ENCODE peak calls at places on chromosomes 4 and X, in four cellular contexts. Z is GM12878, D is K562, R is HepG2. G is an unnamed sample.

GRCh38 chr4:73615613-73616012 is 4.6 kb downstream of the RASSF6 start:
- DNase-seq in Z (no peak), D (no peak), R (peak), G (peak)

GRCh38 chr4:8303485-8304281 is 34.1 kb downstream of the HTRA3 start:
- DNase-seq in D (peak), Z (no peak), R (peak), G (no peak)

GRCh38 chr4:101527186-101527585 is 179.9 kb upstream of the PPP3CA start:
- DNase-seq in D (no peak), R (no peak), Z (peak), G (no peak)

GRCh38 chrX:152907084-152907651 is 9.3 kb downstream of the ZNF185 start:
- DNase-seq in R (no peak), Z (no peak), D (peak), G (peak)

GRCh38 chr4:10811992-10812391 is 127.4 kb upstream of the CLNK start:
- DNase-seq in D (no peak), R (no peak), Z (no peak), G (no peak)

GRCh38 chr4:99679204-99679603 is 21.6 kb upstream of the C4orf54 start:
- DNase-seq in R (no peak), Z (no peak), D (no peak), G (no peak)

GRCh38 chrX:123976671-123977316 is 15.3 kb downstream of the STAG2 start:
- DNase-seq in Z (no peak), D (no peak), R (peak), G (no peak)

GRCh38 chr4:31360786-31361185 is 640.6 kb downstream of the PCDH7 start:
- DNase-seq in D (no peak), R (no peak), Z (no peak), G (no peak)

GRCh38 chrX:10142041-10142589 is 14.7 kb upstream of the CLCN4 start:
- DNase-seq in R (no peak), D (no peak), Z (no peak), G (no peak)

GRCh38 chrX:51917600-51917999 is 24.2 kb downstream of the MAGED1 start:
- DNase-seq in Z (no peak), D (no peak), R (no peak), G (no peak)

DNA sequence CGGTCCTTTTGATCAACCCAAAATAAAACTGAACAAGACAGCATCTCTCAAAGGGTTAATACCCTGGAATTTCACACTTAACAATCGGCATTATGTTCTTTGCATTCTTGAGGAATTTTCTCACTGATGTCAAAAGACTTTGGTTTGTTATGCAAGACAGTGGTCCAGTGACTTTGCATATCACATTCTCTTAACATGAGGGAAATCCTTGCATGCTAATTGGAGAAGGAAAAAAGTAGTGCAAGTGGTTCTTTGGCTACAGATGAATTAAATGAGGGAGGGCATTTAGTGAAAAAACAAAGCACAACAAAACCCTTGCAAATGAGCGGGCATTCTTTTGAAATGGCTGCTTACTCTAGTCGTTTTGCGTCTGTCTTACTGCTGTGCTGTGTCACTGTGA is 105.1 kb upstream of the LIMCH1 start:
- DNase-seq in R (no peak), D (no peak), Z (no peak), G (no peak)
- TF ChIP-seq TCF7 in R (no peak), D (no peak), Z (no peak), G (no peak)

GRCh38 chr4:78020677-78021076 is 36.4 kb upstream of the FRAS1 start:
- DNase-seq in R (peak), Z (no peak), D (no peak), G (no peak)
- TF ChIP-seq ESRRA in R (no peak), Z (no peak), D (no peak), G (no peak)

GRCh38 chr4:6939761-6940743 is 30.4 kb downstream of the TBC1D14 start:
- DNase-seq in Z (no peak), D (peak), R (no peak), G (peak)

GRCh38 chr4:6938758-6939201 is 29.2 kb downstream of the TBC1D14 start:
- DNase-seq in R (no peak), D (no peak), Z (no peak), G (no peak)

GRCh38 chr4:6942238-6942800 is 32.7 kb downstream of the TBC1D14 start:
- DNase-seq in Z (peak), R (no peak), D (peak), G (no peak)

GRCh38 chr4:6941796-6942195 is 32.2 kb downstream of the TBC1D14 start:
- DNase-seq in Z (no peak), D (no peak), R (no peak), G (no peak)

DNA sequence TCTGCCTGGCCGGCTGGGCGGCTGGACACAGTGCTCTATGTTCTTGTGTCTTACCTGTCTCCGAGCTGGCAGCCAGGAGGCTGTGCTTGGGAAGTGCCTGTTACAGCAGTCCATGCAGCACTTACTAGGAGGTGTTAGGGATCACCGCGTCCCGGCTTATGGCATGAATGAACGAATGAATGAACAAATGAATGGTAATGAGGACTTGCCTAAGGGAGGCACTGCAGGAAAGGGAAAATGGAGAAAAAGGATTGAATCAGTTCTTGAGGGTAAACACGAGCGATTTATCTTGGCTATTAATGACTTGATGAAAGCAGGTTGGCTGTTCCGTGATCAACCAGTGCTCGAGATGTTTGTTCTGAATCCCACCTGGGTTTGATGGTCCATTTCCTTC is 31.1 kb downstream of the TBC1D14 start:
- DNase-seq in D (no peak), R (no peak), Z (no peak), G (no peak)
- TF ChIP-seq CREM in D (no peak), R (no peak), Z (no peak), G (no peak)

DNA sequence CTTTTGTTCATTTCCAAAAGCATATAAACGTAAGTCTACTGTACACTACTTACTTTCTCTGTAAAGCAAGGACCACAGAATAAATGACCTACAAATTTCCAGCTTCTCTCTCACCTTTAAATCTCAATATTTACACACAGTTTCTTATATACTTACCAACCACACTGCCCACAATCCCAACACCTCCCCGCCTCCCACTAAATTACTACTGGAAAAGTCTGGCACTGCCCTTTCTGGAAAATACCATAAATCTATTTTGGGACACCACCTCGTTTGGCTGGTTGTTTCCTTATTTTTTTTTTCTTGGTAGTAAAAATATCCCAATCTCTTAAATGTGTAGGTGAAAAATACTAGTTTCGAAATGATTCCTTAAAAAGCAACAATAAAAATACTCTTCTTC is 19.6 kb downstream of the FAT1 start:
- DNase-seq in D (no peak), Z (no peak), R (no peak), G (no peak)
- TF ChIP-seq TCF7 in D (no peak), Z (no peak), R (no peak), G (no peak)

GRCh38 chrX:48957827-48958634 is 624 bp upstream of the OTUD5 start:
- DNase-seq in D (peak), Z (peak), R (peak), G (peak)

GRCh38 chrX:48960291-48960690 is 2.9 kb upstream of the OTUD5 start:
- DNase-seq in D (no peak), R (no peak), Z (no peak), G (no peak)

GRCh38 chrX:48958635-48959094 is 1.3 kb upstream of the OTUD5 start:
- DNase-seq in R (peak), D (no peak), Z (no peak), G (no peak)

GRCh38 chrX:48957477-48957826 is at the start of gene OTUD5:
- DNase-seq in D (peak), Z (no peak), R (peak), G (no peak)

GRCh38 chrX:48956728-48957414 is 536 bp downstream of the OTUD5 start:
- DNase-seq in R (no peak), D (peak), Z (no peak), G (no peak)
- TF ChIP-seq ESRRA in R (no peak), D (no peak), Z (no peak), G (no peak)

DNA sequence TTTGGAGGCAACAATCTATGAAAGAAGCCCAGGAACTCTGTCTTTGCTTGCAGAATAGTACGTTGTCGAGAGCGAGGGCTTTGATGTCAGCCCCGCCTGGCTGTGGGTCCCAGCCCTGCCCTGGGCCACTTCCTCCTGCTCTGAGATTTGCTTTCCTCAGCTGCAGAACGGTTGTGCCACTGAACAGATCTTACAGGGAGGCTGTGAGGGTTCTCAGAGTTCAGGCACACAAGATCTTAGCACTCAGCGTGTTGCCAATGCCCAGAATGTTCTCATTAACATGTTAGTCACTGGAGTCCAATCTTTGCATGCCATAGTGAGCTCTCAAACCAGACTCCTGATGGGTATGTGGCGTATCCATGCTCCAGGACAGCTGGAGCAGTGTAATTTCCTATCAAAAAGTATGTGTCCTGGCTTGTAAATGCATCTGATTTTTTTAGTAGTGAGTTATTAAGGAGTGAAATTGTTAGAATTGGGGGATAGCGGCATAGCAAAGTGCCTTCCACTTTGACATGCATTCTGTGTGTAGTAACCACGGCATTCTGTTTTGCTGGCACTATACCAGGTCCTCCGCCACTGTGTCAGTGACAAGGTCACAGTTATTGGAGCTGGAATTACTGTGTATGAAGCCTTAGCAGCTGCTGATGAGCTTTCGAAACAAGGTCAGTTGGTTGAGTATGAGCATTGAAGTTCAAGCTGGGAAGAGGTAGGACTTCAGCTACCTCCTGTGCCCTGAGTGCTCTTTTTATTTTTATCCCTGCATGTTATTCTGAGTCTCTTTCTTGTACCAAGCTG is 31.6 kb downstream of the TKTL1 start:
- DNase-seq in Z (no peak), R (no peak), D (no peak), G (no peak)
- TF ChIP-seq CREM in Z (no peak), R (no peak), D (no peak), G (no peak)

GRCh38 chrX:129836827-129837226 is 6.9 kb downstream of the ZDHHC9 start:
- DNase-seq in D (no peak), Z (no peak), R (no peak), G (no peak)

GRCh38 chrX:129831486-129831885 is 12.2 kb downstream of the ZDHHC9 start:
- DNase-seq in D (no peak), Z (no peak), R (no peak), G (no peak)

GRCh38 chrX:129833153-129834004 is 10.3 kb downstream of the ZDHHC9 start:
- DNase-seq in R (no peak), Z (no peak), D (no peak), G (no peak)
- TF ChIP-seq TCF7 in R (no peak), Z (no peak), D (no peak), G (no peak)

GRCh38 chr4:107618656-107619055 is 101.4 kb downstream of the PAPSS1 start:
- DNase-seq in R (no peak), Z (no peak), D (no peak), G (no peak)

GRCh38 chr4:107616838-107617389 is 103.1 kb downstream of the PAPSS1 start:
- DNase-seq in Z (no peak), R (peak), D (no peak), G (no peak)

GRCh38 chr4:107622006-107622405 is 98.0 kb downstream of the PAPSS1 start:
- DNase-seq in R (no peak), Z (no peak), D (no peak), G (no peak)

GRCh38 chr4:107619731-107620130 is 100.3 kb downstream of the PAPSS1 start:
- DNase-seq in Z (no peak), D (no peak), R (no peak), G (no peak)

GRCh38 chr4:107619065-107619464 is 101.0 kb downstream of the PAPSS1 start:
- DNase-seq in R (no peak), Z (no peak), D (no peak), G (no peak)
- TF ChIP-seq ESRRA in R (no peak), Z (no peak), D (no peak), G (no peak)